ENCODE peak calls at places on chromosome 1, in nine cellular contexts. F, Z, V, J, H, X, P, K and E are unnamed samples.

GRCh38 chr1:211638723-211639122 is 36.7 kb downstream of the NEK2 start:
- DNase-seq in X (no peak), F (no peak), Z (no peak), K (peak), P (no peak), V (no peak), J (no peak), H (no peak), E (no peak)

GRCh38 chr1:74205236-74205635 is 7.2 kb downstream of the FPGT start:
- DNase-seq in Z (no peak), V (no peak), F (no peak), J (no peak), X (no peak), H (no peak), P (peak), K (no peak), E (no peak)

GRCh38 chr1:215599418-215599817 is 32.3 kb downstream of the KCTD3 start:
- DNase-seq in P (no peak), Z (no peak), K (peak), V (no peak), J (no peak), H (peak), F (no peak), X (peak), E (no peak)

GRCh38 chr1:11046625-11047365 is at the start of gene MASP2:
- DNase-seq in V (no peak), X (no peak), Z (no peak), F (no peak), H (no peak), J (no peak), K (no peak), P (no peak), E (no peak)

GRCh38 chr1:177309884-177310283 is 139.1 kb downstream of the BRINP2 start:
- DNase-seq in K (no peak), X (no peak), H (no peak), J (no peak), P (no peak), F (no peak), Z (no peak), V (no peak), E (no peak)

GRCh38 chr1:206685256-206685748 is 597 bp downstream of the MAPKAPK2 start:
- DNase-seq in X (no peak), P (peak), V (no peak), H (peak), Z (no peak), K (peak), J (peak), F (no peak), E (peak)

GRCh38 chr1:183238071-183238470 is 52.0 kb downstream of the LAMC2 start:
- DNase-seq in F (no peak), Z (no peak), X (peak), J (no peak), H (no peak), P (peak), K (peak), V (no peak), E (no peak)

GRCh38 chr1:7561331-7561921 is 209.7 kb upstream of the VAMP3 start:
- DNase-seq in K (no peak), J (no peak), F (no peak), P (no peak), X (no peak), H (no peak), V (no peak), Z (no peak), E (peak)

GRCh38 chr1:1241588-1242229 is 4.8 kb downstream of the C1QTNF12 start:
- DNase-seq in V (no peak), K (no peak), J (no peak), F (no peak), X (no peak), H (no peak), P (no peak), Z (no peak), E (no peak)

GRCh38 chr1:107702946-107703571 is 261.9 kb downstream of the VAV3 start:
- DNase-seq in K (no peak), P (no peak), V (no peak), H (no peak), X (no peak), J (no peak), F (no peak), Z (no peak), E (no peak)

GRCh38 chr1:145993618-145994390 is 2.6 kb downstream of the TXNIP start:
- DNase-seq in P (no peak), X (no peak), J (no peak), H (no peak), K (no peak), F (no peak), Z (no peak), V (no peak), E (no peak)

GRCh38 chr1:12316331-12316730 is 86.5 kb downstream of the VPS13D start:
- DNase-seq in X (no peak), Z (no peak), K (no peak), J (no peak), F (no peak), P (peak), V (no peak), H (no peak), E (no peak)

GRCh38 chr1:195577748-195578147 is 1030.5 kb downstream of the KCNT2 start:
- DNase-seq in P (no peak), V (no peak), X (no peak), Z (no peak), F (no peak), H (no peak), J (no peak), K (no peak), E (no peak)

GRCh38 chr1:17520041-17520440 is 19.5 kb upstream of the ARHGEF10L start:
- DNase-seq in J (no peak), H (no peak), P (no peak), X (peak), F (no peak), Z (no peak), V (no peak), K (no peak), E (no peak)

GRCh38 chr1:35883681-35884155 is 709 bp downstream of the AGO1 start:
- DNase-seq in Z (peak), F (peak), H (peak), K (no peak), P (peak), J (peak), V (no peak), X (no peak), E (no peak)

GRCh38 chr1:32116531-32116930 is 8.7 kb downstream of the KPNA6 start:
- DNase-seq in H (no peak), K (no peak), P (no peak), V (no peak), J (no peak), F (no peak), X (no peak), Z (no peak), E (peak)

GRCh38 chr1:203271018-203271743 is 34.1 kb upstream of the BTG2 start:
- DNase-seq in Z (peak), K (peak), V (no peak), F (no peak), J (peak), H (no peak), P (peak), X (peak), E (peak)

GRCh38 chr1:185157599-185158469 is 867 bp downstream of the SWT1 start:
- DNase-seq in X (peak), Z (no peak), J (no peak), P (peak), H (peak), V (no peak), K (peak), F (no peak), E (no peak)

GRCh38 chr1:153543738-153544135 is 1.9 kb downstream of the S100A4 start:
- DNase-seq in V (no peak), X (no peak), H (no peak), Z (no peak), K (no peak), P (no peak), F (no peak), J (no peak), E (no peak)

GRCh38 chr1:153538315-153538821 is 2.4 kb downstream of the S100A5 start:
- DNase-seq in H (no peak), V (no peak), J (no peak), Z (no peak), X (no peak), K (no peak), P (peak), F (no peak), E (no peak)